ENCODE peak calls at places on chromosomes 1 and 21, in eight cellular contexts. M is A549, F is psoas muscle, C is Panc1, O is fibroblast of the aortic adventitia, Z is A673, N is B cell, W is upper lobe of right lung. A is an unnamed sample.

GRCh38 chr1:32470991-32471694 is 6.3 kb downstream of the ZBTB8B start:
- DNase-seq in F (no peak), N (peak; percentile 48), W (no peak), C (no peak), O (no peak), Z (no peak), M (no peak), A (no peak)

GRCh38 chr1:65417729-65418128 is 2.7 kb upstream of the LEPR start:
- DNase-seq in Z (no peak), W (no peak), F (no peak), O (no peak), N (no peak), M (no peak), C (no peak), A (no peak)

GRCh38 chr1:91997607-91998195 is 32.1 kb upstream of the EPHX4 start:
- DNase-seq in C (peak; percentile 22), M (peak; percentile 50), F (no peak), O (peak; percentile 64), N (peak; percentile 20), Z (peak; percentile 72), W (no peak), A (peak; percentile 6)

GRCh38 chr1:109979489-109980091 is 5.0 kb upstream of the AHCYL1 start:
- DNase-seq in Z (no peak), C (peak; percentile 52), M (peak; percentile 75), W (no peak), O (peak; percentile 84), F (peak; percentile 49), N (no peak), A (peak; percentile 43)

GRCh38 chr1:12615916-12616708 is 1.9 kb downstream of the DHRS3 start:
- DNase-seq in M (peak; percentile 58), F (peak; percentile 91), C (no peak), O (peak; percentile 52), N (no peak), Z (no peak), W (peak; percentile 85), A (no peak)

GRCh38 chr1:116508984-116509980 is 61.5 kb downstream of the CD58 start:
- DNase-seq in C (peak; percentile 53), Z (no peak), N (no peak), O (peak; percentile 89), M (peak; percentile 73), W (no peak), F (no peak), A (peak; percentile 74)

GRCh38 chr1:115135681-115136080 is 46.4 kb upstream of the TSPAN2 start:
- DNase-seq in O (peak; percentile 73), F (no peak), W (no peak), C (no peak), N (no peak), M (peak; percentile 23), Z (no peak), A (no peak)

GRCh38 chr1:240099748-240100147 is 8.1 kb downstream of the FMN2 start:
- DNase-seq in O (no peak), W (no peak), C (no peak), N (no peak), Z (no peak), F (no peak), M (no peak), A (no peak)

GRCh38 chr21:25956993-25957714 is 213.4 kb downstream of the APP start:
- DNase-seq in O (peak; percentile 85), W (no peak), M (no peak), F (no peak), N (no peak), Z (peak; percentile 88), C (no peak), A (peak; percentile 40)

GRCh38 chr1:233680000-233680399 is 66.1 kb downstream of the KCNK1 start:
- DNase-seq in C (no peak), O (no peak), N (no peak), M (no peak), Z (no peak), W (no peak), F (no peak), A (no peak)
- TF ChIP-seq CTCF in C (peak; percentile 24), O (no peak), N (no peak), M (no peak), Z (no peak), W (no peak), F (no peak), A (no peak)

GRCh38 chr21:41819236-41819855 is 52.5 kb upstream of the RIPK4 start:
- DNase-seq in W (peak; percentile 57), M (no peak), O (no peak), F (no peak), Z (no peak), C (no peak), N (no peak), A (no peak)

GRCh38 chr21:41817877-41818855 is 51.3 kb upstream of the RIPK4 start:
- DNase-seq in O (no peak), F (no peak), Z (no peak), C (no peak), M (no peak), W (peak; percentile 31), N (no peak), A (no peak)

GRCh38 chr21:41816583-41817165 is 49.8 kb upstream of the RIPK4 start:
- DNase-seq in N (peak; percentile 88), M (peak; percentile 40), O (peak; percentile 56), W (peak; percentile 84), C (no peak), Z (peak; percentile 66), F (no peak), A (no peak)

GRCh38 chr21:41815652-41816582 is 49.1 kb upstream of the RIPK4 start:
- DNase-seq in Z (no peak), O (no peak), W (no peak), M (no peak), C (no peak), F (no peak), N (peak; percentile 30), A (no peak)

DNA sequence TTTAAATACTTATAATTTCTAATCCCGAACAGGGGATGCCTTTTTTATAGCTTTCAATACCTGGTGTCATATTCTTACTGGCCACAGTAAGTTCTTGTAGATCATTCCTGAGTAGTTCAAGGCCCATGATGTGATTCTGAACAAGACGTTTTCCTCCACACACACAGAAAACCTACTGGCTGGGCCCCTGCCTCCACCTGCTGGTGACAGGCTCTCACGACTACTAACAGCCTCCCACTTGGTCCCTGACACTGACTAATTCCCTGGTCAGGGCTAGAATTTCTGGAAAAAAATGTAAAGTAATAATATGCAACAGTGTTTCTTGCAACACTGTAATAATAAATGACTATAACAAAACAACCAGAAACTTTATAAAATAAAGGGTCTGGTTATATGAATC is 50.4 kb upstream of the RIPK4 start:
- DNase-seq in C (no peak), Z (peak; percentile 70), W (peak; percentile 67), N (peak; percentile 78), M (peak; percentile 67), O (peak; percentile 80), F (no peak), A (no peak)
- TF ChIP-seq CTCF in C (peak; percentile 76), Z (peak; percentile 77), W (peak; percentile 62), N (peak; percentile 12), M (peak; percentile 58), O (peak; percentile 88), F (peak; percentile 37), A (peak; percentile 87)

DNA sequence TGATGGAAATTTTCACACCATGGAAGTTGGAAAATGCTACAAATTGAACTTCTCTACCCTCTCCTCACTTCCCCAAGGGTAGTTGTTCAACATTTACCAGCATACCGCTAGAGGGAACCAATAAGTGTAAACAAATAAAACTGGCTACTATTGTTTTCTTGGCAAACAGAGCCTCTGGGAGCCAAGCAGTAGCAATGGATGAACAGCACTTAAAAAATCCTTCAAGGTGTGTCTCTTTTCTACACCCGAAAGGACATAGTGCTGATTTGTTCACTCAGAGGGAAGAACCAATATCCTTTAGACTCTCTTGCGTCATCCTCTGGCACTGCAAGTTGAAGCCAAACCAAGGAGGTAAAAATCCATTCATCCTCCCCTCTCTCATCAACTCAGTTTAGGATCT is 161.5 kb downstream of the TBX15 start:
- DNase-seq in O (no peak), M (peak; percentile 2), C (no peak), F (no peak), W (no peak), N (no peak), Z (no peak), A (no peak)
- TF ChIP-seq CTCF in O (no peak), M (no peak), C (no peak), F (no peak), W (no peak), N (no peak), Z (no peak), A (no peak)

GRCh38 chr1:107515702-107516101 is 374.9 kb downstream of the NTNG1 start:
- DNase-seq in O (no peak), Z (no peak), M (no peak), F (no peak), C (no peak), N (no peak), W (no peak), A (no peak)
- TF ChIP-seq CTCF in O (no peak), Z (no peak), M (no peak), F (no peak), C (no peak), N (no peak), W (no peak), A (peak; percentile 16)